ENCODE peak calls at places on chromosomes 3 and 15, in five cellular contexts. A is HepG2, Y is K562, D is GM12878, J is H1. F is an unnamed sample.

GRCh38 chr3:72953325-72953956 is 43.2 kb upstream of the PPP4R2 start:
- DNase-seq in A (peak), Y (no peak), D (no peak), J (no peak), F (no peak)

GRCh38 chr3:177106184-177106583 is 91.1 kb downstream of the TBL1XR1 start:
- DNase-seq in A (no peak), Y (no peak), D (no peak), J (no peak), F (no peak)

GRCh38 chr3:46931631-46932441 is 44.7 kb downstream of the CCDC12 start:
- DNase-seq in A (peak), Y (no peak), D (peak), J (no peak), F (no peak)

GRCh38 chr3:149593416-149594160 is 64.2 kb downstream of the WWTR1 start:
- DNase-seq in A (no peak), Y (no peak), D (no peak), J (no peak), F (no peak)

GRCh38 chr3:138007898-138008297 is 2.1 kb upstream of the CLDN18 start:
- DNase-seq in A (no peak), Y (no peak), D (no peak), J (no peak), F (no peak)

GRCh38 chr3:194129581-194130133 is 6.3 kb upstream of the HES1 start:
- DNase-seq in A (peak), Y (no peak), D (no peak), J (peak), F (no peak)

GRCh38 chr3:58041826-58042324 is 33.7 kb downstream of the FLNB start:
- DNase-seq in A (peak), Y (no peak), D (peak), J (no peak), F (no peak)

GRCh38 chr3:74537164-74537563 is 77.3 kb downstream of the CNTN3 start:
- DNase-seq in A (no peak), Y (no peak), D (no peak), J (no peak), F (no peak)

GRCh38 chr15:58497036-58497785 is 65.4 kb downstream of the LIPC start:
- DNase-seq in A (no peak), Y (no peak), D (no peak), J (no peak), F (no peak)

GRCh38 chr3:43024183-43024865 is 45.2 kb downstream of the GASK1A start:
- DNase-seq in A (no peak), Y (no peak), D (no peak), J (no peak), F (no peak)
- H2AFZ ChIP-seq in A (no peak), Y (no peak), D (no peak), J (no peak), F (no peak)

GRCh38 chr15:90062023-90062728 is 40.1 kb downstream of the IDH2 start:
- DNase-seq in A (no peak), Y (peak), D (no peak), J (peak), F (no peak)
- TF ChIP-seq JUND in A (no peak), Y (peak), D (no peak), J (no peak), F (no peak)

GRCh38 chr15:70376929-70377691 is 279.4 kb upstream of the TLE3 start:
- DNase-seq in A (no peak), Y (peak), D (no peak), J (peak), F (no peak)
- TF ChIP-seq EZH2 in A (no peak), Y (no peak), D (no peak), J (no peak), F (no peak)

GRCh38 chr15:82039871-82040270 is 5.9 kb downstream of the MEX3B start:
- DNase-seq in A (no peak), Y (no peak), D (no peak), J (no peak), F (no peak)
- H2AFZ ChIP-seq in A (no peak), Y (no peak), D (no peak), J (no peak), F (no peak)

GRCh38 chr15:63191895-63192603 is 2.6 kb downstream of the RAB8B start:
- DNase-seq in A (no peak), Y (no peak), D (peak), J (no peak), F (no peak)
- TF ChIP-seq JUND in A (no peak), Y (peak), D (no peak), J (no peak), F (no peak)

DNA sequence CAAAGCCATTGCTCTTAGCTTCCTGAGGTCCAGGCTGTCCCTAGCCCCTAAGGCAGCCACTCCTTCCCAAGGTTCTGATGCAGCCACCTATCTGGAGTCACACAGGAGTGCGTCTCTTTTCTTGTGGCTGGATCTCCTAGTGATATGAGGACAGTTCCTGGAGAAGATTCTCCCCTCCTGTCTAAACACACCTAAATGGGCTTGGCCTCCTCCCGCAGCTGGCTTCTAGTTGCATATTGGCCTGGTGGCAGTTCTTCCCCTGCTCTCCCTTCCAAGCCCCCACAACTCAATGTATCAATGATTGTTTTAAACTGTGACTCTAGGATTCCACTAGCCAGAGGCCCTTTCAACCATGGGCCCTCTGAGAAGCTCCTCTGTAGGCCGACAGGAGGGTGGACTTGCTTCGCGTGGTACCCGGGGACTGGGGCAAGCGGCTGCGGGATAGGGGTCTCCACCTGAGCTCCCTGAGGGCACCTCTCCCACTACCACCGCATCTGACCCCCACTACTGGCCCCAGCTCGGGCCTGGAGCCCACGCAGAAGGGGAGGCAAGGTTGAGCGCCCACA is 1.4 kb downstream of the ITGA11 start:
- DNase-seq in A (no peak), Y (no peak), D (no peak), J (no peak), F (no peak)
- TF ChIP-seq EZH2 in A (no peak), Y (no peak), D (no peak), J (no peak), F (no peak)

DNA sequence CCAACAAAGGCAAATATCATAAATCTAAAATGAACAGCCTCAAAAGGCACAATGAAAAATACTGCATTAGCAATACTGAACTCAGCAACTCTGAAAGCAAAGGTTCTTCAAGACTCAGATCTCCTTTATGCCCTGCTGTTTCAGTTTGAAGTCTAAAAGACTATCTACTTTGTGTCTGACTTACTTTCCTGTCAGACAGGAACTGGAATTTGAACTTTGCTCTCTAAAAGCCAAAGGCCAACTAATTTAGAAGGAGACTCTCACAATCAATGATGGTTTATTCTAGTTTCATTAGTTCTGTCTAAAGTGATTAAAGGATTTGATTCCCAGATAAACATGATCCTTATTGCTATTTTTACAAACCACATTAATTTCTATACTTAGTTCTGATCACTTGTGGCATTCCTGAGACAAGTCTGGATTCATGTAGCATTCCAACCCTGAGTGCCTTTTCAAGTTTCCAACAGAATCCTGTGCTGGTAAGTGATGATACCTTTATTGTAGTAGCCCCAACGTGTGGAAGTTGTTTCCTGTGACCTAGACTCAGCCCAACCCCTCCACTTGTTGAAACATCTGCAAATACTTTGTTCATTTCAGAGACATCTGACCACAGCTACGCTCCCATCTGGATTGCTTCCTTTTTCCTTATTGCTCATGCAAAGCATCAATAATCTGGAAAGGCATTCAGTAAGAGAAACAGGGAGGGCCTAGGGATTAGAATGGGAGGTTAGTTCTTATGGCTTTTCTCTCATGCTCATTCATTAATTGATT is 14.9 kb upstream of the LEKR1 start:
- DNase-seq in A (no peak), Y (no peak), D (no peak), J (no peak), F (no peak)
- H2AFZ ChIP-seq in A (no peak), Y (peak), D (no peak), J (no peak), F (no peak)

DNA sequence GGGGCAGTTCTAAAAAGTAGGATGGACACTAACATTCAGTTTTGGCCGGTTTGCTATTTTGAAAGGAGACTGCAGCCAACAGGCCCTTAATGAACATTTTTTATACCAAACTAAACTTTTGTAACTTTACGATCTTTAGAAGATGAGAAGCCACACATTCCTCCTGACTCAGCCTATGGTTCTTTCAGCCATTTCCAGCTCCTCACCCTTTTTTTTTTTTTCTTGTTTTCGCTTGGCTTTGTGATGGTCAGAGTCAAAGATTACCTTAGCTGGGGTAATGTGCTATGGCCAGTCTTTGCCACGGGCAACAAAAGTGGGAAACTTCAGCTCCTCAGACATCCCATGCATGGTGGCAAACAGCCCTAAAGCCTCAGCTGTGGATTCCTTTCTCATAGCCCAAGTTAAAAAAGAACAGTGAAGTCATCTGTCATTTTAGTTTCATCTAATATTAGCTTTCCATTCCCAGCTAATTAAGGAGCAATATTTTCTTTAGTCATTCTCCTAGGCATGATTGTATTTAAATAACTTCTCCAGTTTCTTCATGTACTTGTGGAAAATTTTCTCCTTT is 368.7 kb downstream of the MFSD1 start:
- DNase-seq in A (no peak), Y (no peak), D (no peak), J (no peak), F (no peak)
- TF ChIP-seq JUND in A (no peak), Y (no peak), D (no peak), J (no peak), F (no peak)

GRCh38 chr15:89406218-89406716 is 71.6 kb upstream of the POLG start:
- DNase-seq in A (no peak), Y (no peak), D (no peak), J (no peak), F (no peak)

GRCh38 chr15:89409993-89410767 is 75.6 kb upstream of the POLG start:
- DNase-seq in A (no peak), Y (no peak), D (no peak), J (no peak), F (no peak)

GRCh38 chr15:89406756-89407650 is 72.4 kb upstream of the POLG start:
- DNase-seq in A (no peak), Y (no peak), D (no peak), J (no peak), F (no peak)

GRCh38 chr15:89409184-89409992 is 74.8 kb upstream of the POLG start:
- DNase-seq in A (no peak), Y (no peak), D (no peak), J (no peak), F (no peak)

GRCh38 chr15:89408512-89409183 is 74.0 kb upstream of the POLG start:
- DNase-seq in A (no peak), Y (no peak), D (no peak), J (no peak), F (no peak)
- TF ChIP-seq EZH2 in A (no peak), Y (no peak), D (no peak), J (no peak), F (no peak)

F was measured in HCT116.